ENCODE peak calls at places on chromosomes 16 and 17, in ten cellular contexts. Z, A, J, O, E, B, F, W, N and T are unnamed samples.

GRCh38 chr17:48693178-48693577 is 29.1 kb downstream of the PRAC1 start:
- DNase-seq in Z (no peak), A (no peak), J (no peak), O (no peak), E (no peak), B (no peak), F (no peak), W (no peak), N (no peak), T (no peak)

GRCh38 chr16:66841366-66841765 is 2.8 kb upstream of the CA7 start:
- DNase-seq in Z (no peak), A (no peak), J (no peak), O (peak), E (no peak), B (no peak), F (no peak), W (peak), N (no peak), T (no peak)

GRCh38 chr17:48500435-48501426 is 30.1 kb downstream of the HOXB1 start:
- DNase-seq in Z (no peak), A (peak), J (peak), O (no peak), E (no peak), B (no peak), F (no peak), W (no peak), N (peak), T (no peak)

GRCh38 chr17:30921544-30922196 is at the start of gene ADAP2:
- DNase-seq in Z (peak), A (peak), J (peak), O (peak), E (peak), B (peak), F (no peak), W (peak), N (peak), T (peak)

GRCh38 chr17:20116683-20117309 is 107.6 kb downstream of the SPECC1 start:
- DNase-seq in Z (no peak), A (peak), J (no peak), O (no peak), E (no peak), B (peak), F (no peak), W (peak), N (peak), T (no peak)

GRCh38 chr17:55453836-55454557 is 32.4 kb upstream of the MMD start:
- DNase-seq in Z (no peak), A (no peak), J (no peak), O (no peak), E (peak), B (no peak), F (no peak), W (no peak), N (peak), T (no peak)

GRCh38 chr17:7854851-7855642 is at the start of gene TMEM88:
- DNase-seq in Z (no peak), A (no peak), J (peak), O (peak), E (no peak), B (no peak), F (peak), W (no peak), N (peak), T (peak)

GRCh38 chr16:14168146-14168545 is 97.0 kb downstream of the MRTFB start:
- DNase-seq in Z (no peak), A (no peak), J (no peak), O (no peak), E (no peak), B (no peak), F (no peak), W (no peak), N (no peak), T (no peak)

GRCh38 chr17:57405486-57406072 is 149.3 kb downstream of the MSI2 start:
- DNase-seq in Z (no peak), A (no peak), J (no peak), O (no peak), E (no peak), B (no peak), F (no peak), W (no peak), N (no peak), T (no peak)

GRCh38 chr16:31404353-31405064 is 11.4 kb downstream of the ITGAD start:
- DNase-seq in Z (no peak), A (no peak), J (no peak), O (no peak), E (no peak), B (peak), F (no peak), W (no peak), N (no peak), T (no peak)

GRCh38 chr17:73827627-73828241 is 183.5 kb upstream of the SDK2 start:
- DNase-seq in Z (peak), A (peak), J (peak), O (no peak), E (no peak), B (no peak), F (no peak), W (no peak), N (peak), T (peak)

GRCh38 chr17:39576187-39576586 is 31.5 kb downstream of the NEUROD2 start:
- DNase-seq in Z (no peak), A (no peak), J (no peak), O (peak), E (no peak), B (peak), F (no peak), W (no peak), N (peak), T (no peak)

DNA sequence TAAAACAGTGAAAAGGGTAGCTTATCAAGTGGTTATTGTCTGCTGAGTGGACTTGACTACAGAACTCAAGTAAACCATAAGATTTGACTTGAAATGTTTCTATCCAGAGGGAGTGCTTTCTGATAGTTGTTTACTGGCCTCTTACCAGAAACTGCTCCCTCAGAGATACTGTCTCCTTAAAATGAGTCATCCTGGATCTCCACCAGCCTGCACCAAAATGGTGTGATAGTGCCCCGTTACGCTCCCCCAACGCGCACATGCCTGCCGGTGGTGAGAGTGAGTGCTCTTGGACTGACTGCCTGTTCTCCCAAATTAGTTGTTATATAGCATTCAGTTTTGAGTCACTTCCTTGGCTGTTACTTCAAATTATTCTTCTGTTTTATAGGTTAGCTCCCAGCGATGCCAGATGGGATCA is 22.9 kb downstream of the PRCD start:
- DNase-seq in Z (no peak), A (no peak), J (no peak), O (no peak), E (no peak), B (no peak), F (no peak), W (no peak), N (no peak), T (no peak)
- H3K4me3 ChIP-seq in Z (no peak), A (no peak), J (no peak), O (no peak), E (no peak), B (no peak), F (peak), W (no peak), N (no peak), T (no peak)

GRCh38 chr17:61732169-61732568 is 131.2 kb downstream of the BRIP1 start:
- DNase-seq in Z (no peak), A (no peak), J (no peak), O (no peak), E (no peak), B (no peak), F (no peak), W (no peak), N (no peak), T (no peak)
- TF ChIP-seq POLR2AphosphoS5 in Z (no peak), A (no peak), J (no peak), O (no peak), E (no peak), B (no peak), F (no peak), W (no peak), N (no peak), T (no peak)

DNA sequence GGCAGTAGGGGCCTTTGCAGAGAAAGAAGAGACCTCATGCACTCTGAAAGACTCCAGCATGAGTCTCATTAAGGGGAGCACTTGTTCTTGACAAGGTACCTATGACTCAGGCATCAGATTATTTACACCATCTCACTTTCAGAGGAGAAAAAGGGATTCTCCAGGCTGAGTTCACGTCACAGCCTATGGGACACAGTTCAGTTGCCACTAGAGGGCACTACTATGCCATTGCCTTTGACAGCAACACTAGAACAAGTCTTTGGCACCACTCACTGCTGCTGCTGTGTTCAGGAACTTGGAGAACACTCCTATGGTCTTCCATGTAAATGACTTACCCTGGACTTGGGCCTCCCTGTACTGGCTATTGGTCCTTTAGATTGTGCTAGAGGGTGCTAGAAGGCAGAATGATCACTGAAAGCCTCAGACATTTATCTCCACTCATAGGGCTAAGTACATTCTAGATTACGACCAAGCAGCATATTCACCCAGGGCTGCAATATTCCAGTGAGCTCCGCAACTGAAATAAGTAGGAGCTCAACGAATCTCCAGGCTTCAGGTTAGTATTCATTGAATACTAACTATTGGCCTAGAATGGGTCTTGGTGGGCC is 225.1 kb upstream of the CA10 start:
- DNase-seq in Z (no peak), A (peak), J (no peak), O (peak), E (peak), B (peak), F (no peak), W (peak), N (peak), T (no peak)
- TF ChIP-seq CTCF in Z (peak), A (peak), J (no peak), O (peak), E (no peak), B (peak), F (peak), W (peak), N (peak), T (no peak)

GRCh38 chr16:89423709-89424260 is 66.6 kb downstream of the ANKRD11 start:
- DNase-seq in Z (no peak), A (no peak), J (no peak), O (no peak), E (no peak), B (no peak), F (no peak), W (no peak), N (peak), T (no peak)
- H3K4me3 ChIP-seq in Z (no peak), A (no peak), J (no peak), O (no peak), E (no peak), B (no peak), F (no peak), W (no peak), N (no peak), T (no peak)

GRCh38 chr16:1066584-1067172 is 5.9 kb upstream of the SSTR5 start:
- DNase-seq in Z (no peak), A (no peak), J (no peak), O (no peak), E (no peak), B (no peak), F (no peak), W (no peak), N (no peak), T (no peak)
- TF ChIP-seq POLR2AphosphoS5 in Z (no peak), A (no peak), J (no peak), O (no peak), E (no peak), B (no peak), F (no peak), W (no peak), N (no peak), T (no peak)

DNA sequence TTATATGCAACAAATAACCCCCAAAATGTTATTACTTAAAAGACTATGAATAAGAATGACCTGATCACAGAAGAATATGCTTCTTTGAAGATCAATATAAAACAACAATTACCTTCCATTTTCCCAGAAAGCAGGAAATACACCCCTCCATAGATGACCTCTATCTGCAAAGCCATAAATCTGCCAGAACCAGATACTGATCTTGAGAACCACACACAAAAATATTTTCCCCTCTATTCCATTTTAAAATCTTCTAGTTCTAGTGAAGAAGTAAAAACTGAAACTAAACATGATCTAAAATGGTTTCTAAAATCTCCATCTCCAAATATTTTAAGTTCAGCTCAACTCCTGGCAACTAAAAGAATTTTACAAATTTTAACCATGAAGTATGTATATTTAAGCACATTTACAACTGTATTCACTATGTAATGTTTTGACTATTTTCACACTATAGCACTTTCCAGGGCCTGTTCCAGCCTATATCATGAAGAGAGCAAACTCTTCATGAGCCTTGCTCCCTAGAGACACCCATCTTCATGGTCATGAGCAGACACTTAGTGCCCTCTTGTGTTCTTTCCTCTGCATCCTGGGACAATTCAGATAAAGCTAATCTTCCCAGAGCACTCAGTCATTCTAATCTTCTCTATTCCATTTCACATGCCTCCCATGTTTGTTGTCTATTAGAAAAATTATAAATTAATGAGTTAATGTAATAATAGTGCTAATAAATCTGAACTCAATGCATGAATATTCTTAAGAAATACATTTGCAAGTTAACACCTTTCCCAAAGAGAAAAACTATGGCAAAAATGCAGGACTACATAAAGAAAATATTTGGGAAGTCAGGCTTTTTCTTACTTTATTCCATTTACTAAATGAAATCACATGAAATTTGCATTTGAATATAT is 87.0 kb downstream of the HELZ start:
- DNase-seq in Z (no peak), A (no peak), J (no peak), O (no peak), E (no peak), B (peak), F (no peak), W (no peak), N (peak), T (no peak)
- TF ChIP-seq CTCF in Z (no peak), A (peak), J (no peak), O (peak), E (no peak), B (peak), F (peak), W (no peak), N (peak), T (no peak)

DNA sequence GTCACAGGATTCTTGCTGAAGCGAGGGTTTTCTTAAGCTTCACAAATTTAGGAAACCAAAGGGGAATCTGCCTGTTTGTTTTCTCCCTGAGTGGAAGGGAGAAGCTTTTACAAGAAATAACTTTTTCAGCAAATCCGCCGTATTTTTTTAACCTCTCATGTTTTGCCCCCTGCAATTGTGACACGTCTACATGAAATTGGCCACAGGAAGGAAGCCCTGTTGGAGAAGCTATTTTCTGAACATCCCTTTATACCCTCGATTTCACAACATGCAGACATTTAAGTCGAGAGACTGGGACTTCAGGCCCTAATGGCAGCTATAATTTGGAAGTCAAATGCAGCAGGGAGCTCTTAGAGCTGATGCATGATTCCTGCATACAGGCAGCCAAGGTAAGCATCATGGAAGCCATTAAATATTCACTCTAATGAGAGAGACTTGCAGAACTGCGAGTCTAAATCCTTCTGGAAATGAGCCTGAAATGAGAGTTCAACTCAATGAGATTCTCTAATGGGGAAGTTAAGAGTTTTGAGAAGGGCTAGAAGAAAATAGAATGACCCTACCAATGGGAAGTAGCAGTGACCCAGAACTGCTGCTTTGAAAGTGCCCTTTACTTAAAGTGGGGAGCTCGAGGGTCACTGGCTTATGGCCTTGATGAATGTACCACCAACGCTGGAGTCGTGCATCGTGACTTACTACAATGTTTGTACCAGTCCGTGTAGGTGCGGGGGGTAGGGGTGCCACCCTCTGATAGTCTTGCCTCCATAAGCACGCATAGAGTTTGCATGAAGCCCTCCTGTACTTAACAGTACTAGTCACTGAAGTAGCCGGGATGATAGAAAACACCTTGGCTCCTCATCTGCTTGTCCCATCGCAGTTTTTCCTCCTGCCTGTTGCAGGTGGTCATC is 45.1 kb upstream of the IRF8 start:
- DNase-seq in Z (no peak), A (no peak), J (peak), O (no peak), E (no peak), B (no peak), F (no peak), W (no peak), N (no peak), T (peak)
- H3K4me3 ChIP-seq in Z (no peak), A (no peak), J (no peak), O (no peak), E (no peak), B (no peak), F (no peak), W (no peak), N (no peak), T (no peak)

GRCh38 chr17:80219777-80220708 is at the start of the genes SGSH and SLC26A11:
- DNase-seq in Z (peak), A (peak), J (peak), O (peak), E (peak), B (peak), F (peak), W (peak), N (peak), T (peak)
- TF ChIP-seq POLR2AphosphoS5 in Z (no peak), A (peak), J (no peak), O (peak), E (peak), B (peak), F (no peak), W (no peak), N (peak), T (peak)